ENCODE peak calls at places on chromosomes 13 and 19, in seven cellular contexts. U, T, K, O, N, S and D are unnamed samples.

GRCh38 chr13:59681630-59682311 is 482.0 kb downstream of the DIAPH3 start:
- DNase-seq in U (no peak), T (no peak), K (no peak), O (no peak), N (no peak), S (no peak), D (no peak)

GRCh38 chr13:109273326-109273751 is 513.0 kb downstream of the IRS2 start:
- DNase-seq in U (no peak), T (no peak), K (no peak), O (no peak), N (no peak), S (peak; percentile 34), D (peak; percentile 59)

GRCh38 chr19:8357007-8357521 is 6.9 kb upstream of the ANGPTL4 start:
- DNase-seq in U (no peak), T (no peak), K (no peak), O (no peak), N (no peak), S (peak; percentile 56), D (peak; percentile 64)

GRCh38 chr13:95607363-95607762 is 37.1 kb downstream of the DZIP1 start:
- DNase-seq in U (no peak), T (no peak), K (no peak), O (no peak), N (peak; percentile 42), S (peak; percentile 54), D (peak; percentile 80)

GRCh38 chr19:56601375-56601774 is 6.3 kb downstream of the ZNF71 start:
- DNase-seq in U (no peak), T (no peak), K (no peak), O (no peak), N (no peak), S (no peak), D (no peak)

GRCh38 chr13:79973533-79973963 is 367.4 kb downstream of the SPRY2 start:
- DNase-seq in U (no peak), T (peak; percentile 33), K (no peak), O (peak; percentile 45), N (no peak), S (no peak), D (no peak)

GRCh38 chr13:110398564-110399507 is 91.8 kb downstream of the COL4A2 start:
- DNase-seq in U (no peak), T (no peak), K (no peak), O (no peak), N (no peak), S (peak; percentile 85), D (peak; percentile 80)

GRCh38 chr13:110980921-110981320 is 66.1 kb upstream of the ANKRD10 start:
- DNase-seq in U (no peak), T (no peak), K (no peak), O (no peak), N (no peak), S (no peak), D (no peak)

GRCh38 chr13:28097503-28097902 is 2.9 kb downstream of the FLT3 start:
- DNase-seq in U (no peak), T (no peak), K (no peak), O (no peak), N (no peak), S (no peak), D (no peak)

DNA sequence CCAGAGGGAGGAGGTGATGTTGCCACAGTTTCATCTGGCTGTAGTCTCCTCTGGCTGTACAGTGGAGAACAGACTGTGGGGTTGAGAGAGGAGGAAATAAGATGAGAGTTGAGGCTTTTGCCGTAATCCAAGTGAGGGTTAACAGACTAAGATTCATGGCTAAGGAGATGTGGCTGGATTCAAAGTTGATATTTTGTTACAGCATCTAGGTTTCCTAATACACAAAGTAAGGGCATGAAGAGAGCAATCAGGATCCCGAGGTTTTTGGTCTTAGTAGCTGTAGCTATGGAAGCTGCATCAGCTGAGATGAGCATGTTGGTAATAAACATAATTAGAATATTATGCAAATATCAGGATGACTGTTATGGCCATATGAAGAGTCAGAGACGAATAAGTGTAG is 1.4 kb downstream of the ZNF776 start:
- DNase-seq in U (no peak), T (no peak), K (no peak), O (no peak), N (no peak), S (no peak), D (no peak)
- H3K4me3 ChIP-seq in U (no peak overlapping the region), T (peak overlapping the region; percentile 92), K (peak overlapping the region; percentile 92), O (peak overlapping the region; percentile 90), N (no peak overlapping the region), S (peak overlapping the region; percentile 98), D (peak overlapping the region; percentile 91)

DNA sequence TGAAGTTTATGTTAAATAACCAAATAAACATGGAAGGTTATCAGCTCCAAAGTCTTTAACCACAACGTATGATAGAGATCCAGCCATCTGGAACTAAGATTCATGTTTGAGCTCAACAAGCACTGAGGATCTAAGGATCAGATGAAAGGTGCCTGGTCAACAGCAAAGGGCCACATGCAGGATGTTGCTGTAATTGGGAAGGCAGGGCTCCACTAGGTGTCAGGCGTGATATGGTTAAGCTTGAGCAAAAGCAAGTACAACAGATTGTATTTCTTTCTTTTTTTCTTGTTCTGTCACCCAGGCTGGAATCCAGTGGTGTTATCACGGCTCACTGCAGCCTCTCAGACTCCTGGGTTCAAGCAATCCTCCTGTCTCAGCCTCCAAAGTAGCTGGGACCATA is 12.0 kb downstream of the EBPL start:
- DNase-seq in U (no peak), T (peak; percentile 34), K (peak; percentile 38), O (no peak), N (no peak), S (peak; percentile 30), D (peak; percentile 20)
- TF ChIP-seq CTCF in U (no peak), T (peak; percentile 65), K (no peak), O (peak; percentile 8), N (peak; percentile 32), S (peak; percentile 13), D (peak; percentile 17)

DNA sequence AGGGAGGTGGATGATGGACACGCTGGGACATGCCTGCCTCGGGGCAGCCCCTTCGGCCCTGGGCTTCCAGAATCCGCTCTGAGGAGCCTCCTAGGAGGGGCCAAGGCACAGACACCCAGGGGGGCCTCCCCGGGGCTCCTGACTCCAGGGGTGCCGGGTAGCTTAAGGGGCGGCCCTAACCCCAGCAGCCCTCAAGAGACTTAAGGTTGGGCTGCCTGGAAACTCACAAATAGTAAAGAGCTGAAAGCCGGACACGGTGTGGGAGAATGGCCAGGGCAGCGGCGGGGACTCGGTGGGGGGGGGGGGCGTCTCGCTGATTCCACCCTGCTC is 7.7 kb downstream of the ARID3A start:
- DNase-seq in U (no peak), T (no peak), K (no peak), O (no peak), N (no peak), S (no peak), D (no peak)
- H3K4me3 ChIP-seq in U (no peak overlapping the region), T (no peak overlapping the region), K (peak overlapping the region; percentile 28), O (peak overlapping the region; percentile 50), N (peak overlapping the region; percentile 20), S (no peak overlapping the region), D (no peak overlapping the region)

DNA sequence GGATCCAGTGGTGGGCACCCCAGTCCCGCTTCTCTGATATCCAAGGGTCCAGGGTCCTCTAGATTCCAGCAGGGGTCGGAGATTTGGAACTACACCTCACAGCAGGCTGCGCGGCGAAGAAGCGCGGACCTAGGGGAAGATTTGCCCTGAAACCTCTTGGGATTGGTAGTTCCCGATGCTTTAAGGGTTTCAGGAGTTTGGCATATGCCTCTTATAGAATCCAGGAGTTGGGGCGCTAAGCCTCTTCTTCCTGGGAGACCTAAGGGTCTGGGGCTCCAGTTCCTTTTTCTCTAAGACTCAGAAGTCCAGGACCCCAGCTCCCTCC is 349 bp downstream of the BCL2L12 start:
- DNase-seq in U (no peak), T (no peak), K (no peak), O (no peak), N (no peak), S (no peak), D (no peak)
- TF ChIP-seq CTCF in U (no peak), T (no peak), K (no peak), O (no peak), N (no peak), S (no peak), D (no peak)

GRCh38 chr13:97267418-97268059 is 45.4 kb downstream of the MBNL2 start:
- DNase-seq in U (no peak), T (no peak), K (no peak), O (no peak), N (no peak), S (no peak), D (no peak)
- H3K4me3 ChIP-seq in U (no peak overlapping the region), T (no peak overlapping the region), K (no peak overlapping the region), O (peak overlapping the region; percentile 8), N (no peak overlapping the region), S (no peak overlapping the region), D (no peak overlapping the region)

GRCh38 chr13:78129850-78130249 is 211.2 kb upstream of the EDNRB start:
- DNase-seq in U (no peak), T (no peak), K (no peak), O (no peak), N (no peak), S (no peak), D (no peak)

GRCh38 chr13:78137404-78138142 is 218.9 kb upstream of the EDNRB start:
- DNase-seq in U (no peak), T (peak; percentile 51), K (no peak), O (no peak), N (peak; percentile 32), S (peak; percentile 74), D (peak; percentile 78)

GRCh38 chr13:78133511-78133910 is 214.9 kb upstream of the EDNRB start:
- DNase-seq in U (no peak), T (no peak), K (no peak), O (no peak), N (no peak), S (no peak), D (no peak)

GRCh38 chr13:78136966-78137365 is 218.3 kb upstream of the EDNRB start:
- DNase-seq in U (no peak), T (no peak), K (no peak), O (no peak), N (no peak), S (no peak), D (no peak)

DNA sequence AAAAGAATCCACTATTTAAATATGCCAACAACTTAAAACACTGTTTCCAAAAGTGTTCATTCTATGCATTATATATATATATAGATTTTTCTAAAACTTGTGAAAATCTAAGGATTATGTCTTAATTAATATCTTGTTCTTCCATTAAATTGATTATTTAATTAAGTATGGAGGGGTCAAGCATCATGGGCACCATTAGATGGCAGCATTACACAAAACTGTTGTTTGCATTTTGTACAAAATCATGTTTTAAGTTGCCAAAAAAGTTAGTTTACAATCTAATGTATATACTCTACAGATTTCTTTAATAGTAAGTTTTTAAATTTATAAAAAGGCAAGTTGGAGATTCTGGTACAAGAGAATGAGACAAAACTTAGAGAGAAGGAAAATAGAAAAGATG is 213.2 kb upstream of the EDNRB start:
- DNase-seq in U (no peak), T (no peak), K (no peak), O (no peak), N (no peak), S (peak; percentile 18), D (peak; percentile 26)
- TF ChIP-seq CTCF in U (no peak), T (peak; percentile 73), K (no peak), O (no peak), N (peak; percentile 35), S (peak; percentile 32), D (peak; percentile 40)

DNA sequence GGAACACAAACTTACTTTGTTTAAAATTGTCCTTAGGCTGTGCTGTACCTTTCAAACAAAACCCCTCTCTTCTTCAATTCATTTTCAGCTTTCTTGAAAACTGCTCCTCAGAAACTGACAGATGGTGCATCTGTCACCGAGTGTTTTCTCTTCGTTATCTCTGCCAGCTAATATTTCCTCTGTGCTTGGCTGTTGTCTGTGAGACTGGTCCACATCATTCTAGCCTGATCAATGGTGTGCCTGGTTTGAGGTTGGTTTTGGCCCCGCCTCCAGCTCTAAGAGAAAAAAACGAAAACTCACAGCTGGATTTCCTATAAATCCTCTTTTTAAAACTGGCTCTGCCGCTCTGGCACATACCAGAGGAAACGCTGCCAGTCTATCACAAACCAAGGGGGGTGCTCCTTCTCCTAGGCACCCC is 79.7 kb downstream of the STARD13 start:
- DNase-seq in U (no peak), T (no peak), K (no peak), O (no peak), N (no peak), S (peak; percentile 33), D (peak; percentile 52)
- H3K4me3 ChIP-seq in U (peak overlapping the region; percentile 25), T (no peak overlapping the region), K (no peak overlapping the region), O (peak overlapping the region; percentile 60), N (peak overlapping the region; percentile 6), S (no peak overlapping the region), D (no peak overlapping the region)